ENCODE peak calls at places on chromosomes 5 and 9, in four cellular contexts. N, M, I and Y are unnamed samples.

GRCh38 chr9:75889577-75889976 is 896 bp upstream of the PCSK5 start:
- DNase-seq in N (peak; percentile 18), M (no peak), I (no peak), Y (no peak)

GRCh38 chr9:111691686-111692329 is 30.4 kb downstream of the GNG10 start:
- DNase-seq in N (no peak), M (no peak), I (no peak), Y (no peak)

GRCh38 chr5:66959668-66960067 is 236.9 kb downstream of the CD180 start:
- DNase-seq in N (no peak), M (no peak), I (no peak), Y (no peak)

GRCh38 chr5:150022163-150022540 is 21.6 kb downstream of the HMGXB3 start:
- DNase-seq in N (no peak), M (no peak), I (no peak), Y (no peak)

GRCh38 chr9:21812945-21813568 is 10.6 kb downstream of the MTAP start:
- DNase-seq in N (peak; percentile 67), M (no peak), I (peak; percentile 54), Y (peak; percentile 82)

GRCh38 chr5:32519508-32519907 is 65.8 kb upstream of the SUB1 start:
- DNase-seq in N (no peak), M (no peak), I (no peak), Y (no peak)

GRCh38 chr5:97192580-97193421 is 9.8 kb upstream of the RIOK2 start:
- DNase-seq in N (peak; percentile 32), M (no peak), I (no peak), Y (no peak)

GRCh38 chr5:160539431-160539830 is 117.8 kb downstream of the PTTG1 start:
- DNase-seq in N (no peak), M (no peak), I (no peak), Y (no peak)

GRCh38 chr9:93111001-93111370 is 15.0 kb downstream of the CARD19 start:
- DNase-seq in N (no peak), M (no peak), I (no peak), Y (no peak)

GRCh38 chr5:155665371-155665770 is 651.8 kb downstream of the KIF4B start:
- DNase-seq in N (no peak), M (no peak), I (no peak), Y (no peak)

GRCh38 chr5:95712347-95712958 is 18.7 kb upstream of the RHOBTB3 start:
- DNase-seq in N (no peak), M (no peak), I (no peak), Y (no peak)

GRCh38 chr9:134325096-134325812 is 1.0 kb upstream of the RXRA start:
- DNase-seq in N (no peak), M (peak; percentile 94), I (no peak), Y (peak; percentile 25)

GRCh38 chr5:73311291-73312110 is 137.1 kb downstream of the FOXD1 start:
- DNase-seq in N (peak; percentile 23), M (peak; percentile 73), I (no peak), Y (peak; percentile 80)

GRCh38 chr5:102152906-102153787 is 142.9 kb downstream of the SLCO4C1 start:
- DNase-seq in N (peak; percentile 18), M (no peak), I (peak; percentile 16), Y (no peak)

GRCh38 chr9:95138474-95138873 is 179.0 kb downstream of the FANCC start:
- DNase-seq in N (no peak), M (peak; percentile 27), I (no peak), Y (no peak)

GRCh38 chr5:143472576-143472975 is 69.1 kb upstream of the NR3C1 start:
- DNase-seq in N (no peak), M (no peak), I (no peak), Y (no peak)

GRCh38 chr5:123174916-123175481 is 86.0 kb downstream of the PRDM6 start:
- DNase-seq in N (no peak), M (no peak), I (no peak), Y (no peak)
- TF ChIP-seq CTCF in N (no peak), M (no peak), I (no peak), Y (no peak)

GRCh38 chr9:135680091-135680490 is 17.0 kb downstream of the LCN9 start:
- DNase-seq in N (no peak), M (peak; percentile 58), I (no peak), Y (no peak)

GRCh38 chr9:135674977-135675376 is 11.9 kb downstream of the LCN9 start:
- DNase-seq in N (no peak), M (peak; percentile 26), I (no peak), Y (no peak)

GRCh38 chr9:135676891-135677290 is 13.8 kb downstream of the LCN9 start:
- DNase-seq in N (no peak), M (peak; percentile 44), I (no peak), Y (no peak)

GRCh38 chr9:135678236-135679017 is 15.3 kb downstream of the LCN9 start:
- DNase-seq in N (no peak), M (peak; percentile 64), I (no peak), Y (no peak)

DNA sequence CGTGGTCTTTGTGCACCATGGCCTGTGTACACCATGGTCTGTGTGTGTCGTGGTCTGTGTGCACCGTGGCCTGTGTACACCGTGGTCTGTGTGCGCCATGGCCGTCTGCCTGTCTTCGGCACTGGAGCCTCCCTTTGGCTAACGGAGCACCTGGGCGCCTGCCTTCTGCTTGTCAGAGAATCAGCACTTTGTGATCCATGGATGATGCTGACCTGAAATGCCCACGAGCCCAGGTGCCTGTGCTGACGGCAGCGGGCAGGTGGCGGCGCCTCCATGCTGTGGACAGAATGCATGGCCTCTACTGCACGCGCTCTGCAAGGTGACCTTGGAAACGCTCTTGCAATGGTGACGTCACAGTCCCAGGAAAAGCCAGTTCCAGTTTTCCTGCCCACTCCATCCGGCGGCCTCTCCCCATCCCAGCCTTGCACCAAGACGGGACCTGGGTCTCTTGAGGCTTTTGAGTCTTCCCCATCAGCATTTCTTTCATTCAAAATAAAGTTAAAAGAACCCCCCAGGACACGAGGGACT is 14.6 kb downstream of the LCN9 start:
- DNase-seq in N (no peak), M (peak; percentile 56), I (no peak), Y (no peak)
- TF ChIP-seq CTCF in N (no peak), M (no peak), I (no peak), Y (no peak)

GRCh38 chr5:11719888-11720481 is 184.3 kb downstream of the CTNND2 start:
- DNase-seq in N (peak; percentile 86), M (no peak), I (peak; percentile 71), Y (peak; percentile 76)
- TF ChIP-seq CTCF in N (peak; percentile 81), M (peak; percentile 25), I (peak; percentile 72), Y (peak; percentile 62)

GRCh38 chr5:145345883-145346282 is 489.3 kb downstream of the PRELID2 start:
- DNase-seq in N (no peak), M (no peak), I (no peak), Y (no peak)

GRCh38 chr5:145350501-145350900 is 484.6 kb downstream of the PRELID2 start:
- DNase-seq in N (no peak), M (no peak), I (no peak), Y (no peak)

GRCh38 chr5:145341842-145342241 is 493.3 kb downstream of the PRELID2 start:
- DNase-seq in N (no peak), M (no peak), I (no peak), Y (no peak)

GRCh38 chr5:145347026-145347616 is 488.0 kb downstream of the PRELID2 start:
- DNase-seq in N (peak; percentile 27), M (no peak), I (peak; percentile 13), Y (no peak)
- TF ChIP-seq CTCF in N (peak; percentile 71), M (no peak), I (peak; percentile 71), Y (peak; percentile 47)

GRCh38 chr5:147460380-147460779 is 49.5 kb downstream of the DPYSL3 start:
- DNase-seq in N (peak; percentile 68), M (no peak), I (no peak), Y (no peak)
- TF ChIP-seq CTCF in N (no peak), M (no peak), I (no peak), Y (no peak)

GRCh38 chr5:179893958-179894895 is 13.5 kb downstream of the TBC1D9B start:
- DNase-seq in N (no peak), M (peak; percentile 53), I (no peak), Y (no peak)

GRCh38 chr5:179895861-179896260 is 11.8 kb downstream of the TBC1D9B start:
- DNase-seq in N (no peak), M (no peak), I (no peak), Y (no peak)

GRCh38 chr5:179892255-179892654 is 15.4 kb downstream of the TBC1D9B start:
- DNase-seq in N (no peak), M (no peak), I (no peak), Y (no peak)

GRCh38 chr5:179890751-179891682 is 16.7 kb downstream of the TBC1D9B start:
- DNase-seq in N (no peak), M (peak; percentile 61), I (no peak), Y (no peak)

DNA sequence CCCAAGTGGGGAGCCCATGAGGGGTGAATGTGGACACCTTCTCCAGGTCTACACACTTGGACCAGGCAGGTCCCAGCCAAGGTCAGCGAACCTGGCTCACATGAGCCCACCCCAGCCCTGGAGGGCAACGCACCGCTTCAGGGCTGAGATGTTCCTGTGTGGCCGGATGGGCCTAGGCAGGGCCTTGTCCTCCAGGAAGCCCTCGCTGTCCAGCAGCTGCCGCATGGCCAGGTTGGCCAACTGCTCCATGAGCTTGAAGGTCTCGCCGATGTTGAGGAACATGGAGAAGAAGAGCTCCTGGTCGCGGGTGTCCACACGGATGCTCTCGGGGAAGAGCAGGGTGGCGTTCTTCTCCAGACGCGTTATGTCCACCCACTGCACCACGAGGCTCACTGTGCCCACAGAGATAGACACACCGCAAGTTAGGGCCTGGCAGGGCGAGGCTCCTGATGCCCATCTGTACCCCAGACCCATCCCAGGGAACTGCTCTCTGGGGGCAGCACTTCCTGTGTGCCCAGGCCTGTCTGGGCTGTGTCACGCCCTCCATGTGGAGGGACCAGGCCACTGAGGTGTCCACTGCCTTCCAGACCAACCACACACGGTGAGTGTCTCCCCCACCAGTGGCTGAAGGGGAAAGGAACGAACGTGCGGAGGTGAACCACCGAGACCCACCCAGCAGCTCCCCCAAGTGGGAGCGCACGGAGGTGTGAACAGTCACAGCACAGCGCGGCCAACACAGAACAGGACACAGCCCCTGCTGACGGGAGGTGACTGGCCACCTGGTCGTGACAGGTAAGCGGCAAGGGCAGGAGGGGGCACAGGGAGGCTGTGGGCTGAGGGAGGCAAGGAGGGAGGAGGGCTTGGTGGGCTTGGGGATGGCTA is 14.4 kb downstream of the TBC1D9B start:
- DNase-seq in N (no peak), M (peak; percentile 60), I (no peak), Y (no peak)
- TF ChIP-seq CTCF in N (no peak), M (no peak), I (no peak), Y (no peak)

GRCh38 chr9:131420913-131421312 is 27.0 kb downstream of the PRRC2B start:
- DNase-seq in N (no peak), M (no peak), I (no peak), Y (peak; percentile 35)
- TF ChIP-seq CTCF in N (no peak), M (no peak), I (peak; percentile 11), Y (no peak)

GRCh38 chr9:110197330-110198187 is 10.4 kb downstream of the C9orf152 start:
- DNase-seq in N (no peak), M (no peak), I (no peak), Y (no peak)
- TF ChIP-seq CTCF in N (no peak), M (peak; percentile 20), I (no peak), Y (no peak)

DNA sequence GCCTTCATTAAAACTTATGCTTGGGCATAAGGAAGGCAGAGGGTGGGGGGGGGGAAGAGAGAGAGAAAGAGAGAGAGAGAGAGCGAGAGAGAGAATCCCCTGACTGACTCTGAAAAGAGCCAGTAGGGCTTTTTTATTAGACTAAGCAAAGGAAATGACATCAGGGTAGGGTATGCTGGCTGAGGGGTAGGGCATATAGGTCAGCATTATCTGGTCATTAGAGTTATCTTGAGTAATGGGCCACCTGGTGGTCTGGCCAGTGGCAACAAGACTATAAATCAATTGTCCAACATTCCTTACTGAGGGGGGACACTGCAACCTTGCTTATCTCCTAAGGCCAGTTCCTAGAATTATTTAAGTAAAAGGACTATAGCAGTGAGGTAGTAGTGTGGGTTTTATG is 67.2 kb downstream of the TSSK1B start:
- DNase-seq in N (peak; percentile 18), M (no peak), I (no peak), Y (no peak)
- TF ChIP-seq CTCF in N (no peak), M (no peak), I (no peak), Y (no peak)